ENCODE peak calls at places on chromosome 19, in four cellular contexts. B is adrenal gland, H is pancreas, G is fibroblast of lung. K is an unnamed sample. For H3K4me1, the result is how much of the 10 kb centered on the place peaks cover.

GRCh38 chr19:34128558-34129250 is 43.6 kb upstream of the LSM14A start:
- DNase-seq in B (no peak), G (peak), H (no peak), K (no peak)

GRCh38 chr19:30675086-30675485 is 302.9 kb downstream of the ZNF536 start:
- DNase-seq in G (no peak), B (no peak), H (no peak), K (no peak)

GRCh38 chr19:33486936-33487793 is 34.4 kb downstream of the PEPD start:
- DNase-seq in H (no peak), G (no peak), B (no peak), K (no peak)

GRCh38 chr19:21202865-21203494 is 61.1 kb downstream of the ZNF431 start:
- DNase-seq in H (peak), B (no peak), G (peak), K (peak)

GRCh38 chr19:3343619-3344502 is 22.5 kb upstream of the NFIC start:
- DNase-seq in H (peak), G (peak), B (peak), K (peak)

GRCh38 chr19:33438987-33439781 is 65.7 kb downstream of the CEBPG start:
- DNase-seq in H (no peak), G (no peak), B (no peak), K (no peak)

GRCh38 chr19:12145348-12145747 is 5.2 kb upstream of the ZNF20 start:
- DNase-seq in B (no peak), H (no peak), G (no peak), K (no peak)

GRCh38 chr19:19405919-19406877 is 723 bp downstream of the GATAD2A start:
- DNase-seq in G (peak), B (peak), H (peak), K (peak)

GRCh38 chr19:1027020-1027952 is 878 bp downstream of the CNN2 start:
- DNase-seq in B (no peak), H (no peak), G (no peak), K (peak)

GRCh38 chr19:35545855-35546381 is 492 bp downstream of the TMEM147 start:
- DNase-seq in H (peak), B (peak), G (peak), K (peak)

GRCh38 chr19:30105723-30106122 is 163.7 kb downstream of the URI1 start:
- DNase-seq in G (no peak), H (no peak), B (no peak), K (no peak)

GRCh38 chr19:639251-640155 is at the start of gene FGF22:
- DNase-seq in G (peak), H (peak), B (peak), K (peak)

GRCh38 chr19:3510727-3511126 is 4.6 kb downstream of the FZR1 start:
- DNase-seq in H (no peak), G (no peak), B (no peak), K (no peak)

GRCh38 chr19:38653028-38653571 is 5.7 kb downstream of the ACTN4 start:
- DNase-seq in G (peak), B (no peak), H (peak), K (peak)

GRCh38 chr19:51006406-51006805 is 5.0 kb upstream of the KLK8 start:
- DNase-seq in B (no peak), H (no peak), G (no peak), K (peak)

GRCh38 chr19:46016426-46017094 is 6.3 kb downstream of the PGLYRP1 start:
- DNase-seq in B (peak), H (peak), G (peak), K (peak)

GRCh38 chr19:39052243-39052746 is 19.9 kb upstream of the FBXO27 start:
- DNase-seq in B (peak), H (peak), G (peak), K (peak)

GRCh38 chr19:11848594-11849263 is at the start of gene ZNF439:
- DNase-seq in B (peak), H (peak), G (peak), K (peak)

GRCh38 chr19:39103151-39103550 is 19.0 kb downstream of the ACP7 start:
- DNase-seq in G (no peak), B (no peak), H (no peak), K (no peak)

GRCh38 chr19:35476149-35476548 is 14.1 kb downstream of the KRTDAP start:
- DNase-seq in G (no peak), H (no peak), B (no peak), K (peak)

GRCh38 chr19:3075605-3076431 is 13.5 kb upstream of the TLE5 start:
- DNase-seq in G (no peak), H (peak), B (no peak), K (peak)

GRCh38 chr19:34502582-34503545 is 21.3 kb downstream of the WTIP start:
- DNase-seq in B (no peak), G (no peak), H (peak), K (no peak)

GRCh38 chr19:58510084-58510862 is 1.5 kb downstream of the SLC27A5 start:
- DNase-seq in H (no peak), G (no peak), B (no peak), K (no peak)

GRCh38 chr19:24064175-24064574 is 22.8 kb upstream of the ZNF254 start:
- DNase-seq in B (no peak), H (no peak), G (no peak), K (no peak)

GRCh38 chr19:49210901-49211451 is 53.4 kb downstream of the TRPM4 start:
- DNase-seq in H (no peak), B (no peak), G (no peak), K (no peak)
- H3K4me1 ChIP-seq in H (under half), B (under half), G (under half), K (under half)

GRCh38 chr19:40585677-40586422 is 9.2 kb downstream of the SHKBP1 start:
- DNase-seq in B (no peak), H (no peak), G (peak), K (peak)
- H3K4me1 ChIP-seq in B (under half), H (under half), G (under half), K (under half)

GRCh38 chr19:44754743-44755066 is 6.2 kb downstream of the BCL3 start:
- DNase-seq in B (no peak), G (no peak), H (no peak), K (no peak)
- H3K4me1 ChIP-seq in B (half or more), G (half or more), H (under half), K (under half)

GRCh38 chr19:10416380-10417257 is 3.7 kb upstream of the PDE4A start:
- DNase-seq in H (peak), G (peak), B (peak), K (peak)
- H3K4me1 ChIP-seq in H (under half), G (under half), B (under half), K (under half)

DNA sequence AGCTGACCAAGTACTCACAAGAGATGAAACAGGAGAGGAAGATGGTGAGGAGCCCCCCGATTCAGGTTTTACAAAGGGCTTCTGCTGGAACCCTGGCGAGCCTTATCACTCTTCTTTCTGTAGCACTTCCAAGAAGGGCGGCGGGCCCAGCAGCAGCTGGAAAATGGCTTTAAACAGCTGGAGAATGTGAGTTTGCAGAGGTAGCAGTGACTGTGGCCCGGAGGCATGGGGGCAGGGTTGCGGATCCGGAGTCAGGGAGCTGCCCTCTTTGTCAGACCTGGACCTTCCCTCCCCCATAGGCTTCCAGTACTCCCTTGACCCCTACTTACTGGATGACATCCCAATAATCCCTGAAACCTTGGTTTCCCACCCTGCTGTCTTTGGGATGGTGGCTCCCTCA is 3.6 kb downstream of the TRIP10 start:
- DNase-seq in B (no peak), H (no peak), G (no peak), K (no peak)
- H3K4me1 ChIP-seq in B (under half), H (under half), G (under half), K (under half)

DNA sequence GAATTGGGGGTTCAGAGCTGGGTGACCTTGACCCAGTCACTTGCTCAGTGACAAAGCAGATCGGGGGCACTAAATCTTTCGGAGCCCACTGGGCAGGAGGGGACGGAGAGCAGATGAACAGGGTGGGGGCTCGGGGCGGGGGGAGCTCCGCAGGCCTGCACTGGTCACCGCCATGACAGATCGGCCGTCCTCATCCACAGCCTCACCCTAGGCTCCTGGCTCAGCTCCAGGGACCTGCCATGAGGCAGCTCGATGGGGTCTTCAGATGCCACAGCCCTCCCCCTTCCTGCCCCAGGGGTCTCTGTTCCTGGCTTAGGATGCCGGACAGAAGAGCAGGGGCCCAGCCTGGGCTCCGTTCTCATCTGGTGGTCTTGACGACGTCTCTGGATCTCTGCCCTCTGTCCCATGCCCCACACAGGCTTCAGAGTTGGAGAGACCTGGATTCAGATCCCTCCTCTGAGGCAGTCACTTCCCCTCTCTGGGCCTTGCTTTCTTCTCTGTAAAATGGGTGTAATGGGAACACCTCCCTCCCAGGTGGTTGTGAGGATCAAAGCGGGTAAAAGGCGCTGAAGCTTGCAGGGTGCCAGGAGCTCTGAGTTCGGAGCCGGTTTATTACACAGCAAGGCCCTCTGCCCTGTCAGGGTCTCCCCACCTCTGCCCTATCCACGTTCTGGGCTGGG is 3.0 kb downstream of the KDM4B start:
- DNase-seq in G (no peak), B (peak), H (no peak), K (no peak)
- H3K4me1 ChIP-seq in G (under half), B (under half), H (under half), K (under half)

GRCh38 chr19:47729468-47729798 is 15.9 kb upstream of the NOP53 start:
- DNase-seq in G (peak), H (peak), B (no peak), K (peak)
- H3K4me1 ChIP-seq in G (under half), H (under half), B (under half), K (under half)

DNA sequence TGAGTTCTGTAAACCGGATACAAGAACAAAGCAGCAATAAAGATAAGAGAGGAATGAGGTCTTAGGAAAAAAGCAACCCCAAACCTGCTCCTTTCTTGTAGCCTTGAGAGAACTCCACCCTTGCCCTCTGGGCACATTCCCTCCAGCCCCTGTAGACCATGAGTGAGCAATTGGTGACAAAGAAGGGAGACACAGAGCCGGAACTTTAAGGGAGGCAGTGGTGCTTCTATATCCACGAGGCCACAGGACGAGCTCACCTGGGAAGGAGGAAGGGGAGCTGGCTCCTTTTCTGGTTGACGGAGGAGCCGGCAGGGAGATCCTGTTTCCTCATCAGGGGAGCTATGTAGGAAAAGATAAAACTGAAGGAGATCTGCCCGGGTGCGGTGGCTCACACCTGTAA is 13.0 kb downstream of the BRME1 start:
- DNase-seq in G (no peak), H (no peak), B (no peak), K (no peak)
- H3K4me1 ChIP-seq in G (under half), H (under half), B (under half), K (under half)